ENCODE peak calls at places on chromosomes 3 and 15, in seven cellular contexts. Q is Kasumi-1, J is AG08396, I is RWPE1, Y is AG09319, E is heart left ventricle, B is neural progenitor cell. L is an unnamed sample.

GRCh38 chr3:146658841-146659240 is 53.7 kb upstream of the PLSCR5 start:
- DNase-seq in B (no peak), Q (no peak), Y (no peak), J (no peak), I (no peak), E (no peak), L (no peak)

GRCh38 chr15:78740904-78741274 is 70.4 kb downstream of the ADAMTS7 start:
- DNase-seq in I (no peak), Y (no peak), J (no peak), E (no peak), B (no peak), Q (no peak), L (no peak)

GRCh38 chr15:55673287-55673686 is 69.7 kb downstream of the PRTG start:
- DNase-seq in Y (no peak), J (no peak), E (no peak), I (no peak), B (no peak), Q (no peak), L (no peak)

GRCh38 chr3:69866988-69867720 is 127.9 kb downstream of the MITF start:
- DNase-seq in I (peak), E (no peak), Y (no peak), B (no peak), J (no peak), Q (no peak), L (no peak)

GRCh38 chr3:115019900-115020299 is 127.2 kb downstream of the ZBTB20 start:
- DNase-seq in E (no peak), I (no peak), J (no peak), B (no peak), Y (no peak), Q (no peak), L (no peak)

GRCh38 chr3:12741205-12741604 is 17.9 kb downstream of the TMEM40 start:
- DNase-seq in Y (no peak), J (no peak), I (no peak), Q (no peak), E (peak), B (no peak), L (no peak)

GRCh38 chr3:127678315-127678599 is 5.5 kb downstream of the ABTB1 start:
- DNase-seq in J (no peak), Y (no peak), I (no peak), E (no peak), B (no peak), Q (no peak), L (no peak)

GRCh38 chr3:53159415-53160135 is 1.4 kb upstream of the PRKCD start:
- DNase-seq in I (no peak), B (peak), Y (no peak), Q (no peak), E (peak), J (no peak), L (peak)

GRCh38 chr15:73317651-73318462 is 50.9 kb downstream of the HCN4 start:
- DNase-seq in J (no peak), Q (no peak), I (no peak), Y (no peak), E (no peak), B (no peak), L (no peak)

GRCh38 chr3:127722928-127723603 is 50.3 kb downstream of the ABTB1 start:
- DNase-seq in Q (no peak), E (peak), Y (no peak), J (no peak), I (no peak), B (peak), L (no peak)

GRCh38 chr3:46851364-46852328 is 11.6 kb downstream of the MYL3 start:
- DNase-seq in J (no peak), Y (no peak), E (peak), B (no peak), I (no peak), Q (no peak), L (no peak)

GRCh38 chr3:9879830-9880549 is at the start of gene CIDEC:
- DNase-seq in E (no peak), I (no peak), B (no peak), Q (no peak), Y (no peak), J (no peak), L (no peak)

GRCh38 chr3:123993818-123994217 is 1.9 kb upstream of the ROPN1 start:
- DNase-seq in E (no peak), B (no peak), Q (no peak), I (no peak), J (no peak), Y (no peak), L (no peak)

GRCh38 chr3:9024341-9024740 is 61.1 kb upstream of the RAD18 start:
- DNase-seq in Q (no peak), B (no peak), I (no peak), J (no peak), Y (no peak), E (no peak), L (no peak)

GRCh38 chr3:194686414-194686815 is 732 bp downstream of the FAM43A start:
- DNase-seq in I (no peak), Q (no peak), B (no peak), Y (no peak), J (peak), E (no peak), L (no peak)

GRCh38 chr3:76497636-76498035 is 542.3 kb upstream of the ROBO2 start:
- DNase-seq in B (peak), E (no peak), J (peak), I (peak), Y (no peak), Q (no peak), L (no peak)

GRCh38 chr3:17554078-17554477 is 188.4 kb downstream of the TBC1D5 start:
- DNase-seq in E (no peak), J (no peak), Q (no peak), I (no peak), Y (no peak), B (no peak), L (no peak)

GRCh38 chr3:194322701-194323174 is 28.4 kb downstream of the CPN2 start:
- DNase-seq in I (peak), J (peak), Y (no peak), E (no peak), Q (no peak), B (no peak), L (peak)

GRCh38 chr15:98071786-98072185 is 111.3 kb downstream of the ARRDC4 start:
- DNase-seq in E (no peak), J (no peak), Y (no peak), Q (no peak), I (no peak), B (no peak), L (no peak)

GRCh38 chr3:161069441-161070251 is 35.5 kb downstream of the B3GALNT1 start:
- DNase-seq in E (no peak), Y (peak), B (no peak), Q (peak), J (peak), I (peak), L (no peak)

GRCh38 chr15:41128174-41128902 is 12.3 kb upstream of the INO80 start:
- DNase-seq in J (no peak), E (no peak), Y (no peak), B (no peak), Q (no peak), I (no peak), L (no peak)

GRCh38 chr15:65209701-65210643 is 1.3 kb downstream of the CILP start:
- DNase-seq in B (peak), Y (no peak), E (peak), J (no peak), I (no peak), Q (no peak), L (no peak)

GRCh38 chr3:118548434-118548833 is 486.2 kb downstream of the IGSF11 start:
- DNase-seq in J (no peak), E (no peak), Y (no peak), Q (no peak), B (no peak), I (peak), L (no peak)

GRCh38 chr15:88375234-88375926 is 91.8 kb downstream of the MRPL46 start:
- DNase-seq in Q (no peak), J (peak), B (peak), E (no peak), I (peak), Y (peak), L (no peak)

GRCh38 chr3:120350431-120350941 is 1.3 kb upstream of the LRRC58 start:
- DNase-seq in Q (no peak), B (no peak), E (no peak), I (peak), Y (no peak), J (peak), L (peak)

GRCh38 chr15:77266708-77267387 is 153.1 kb downstream of the PEAK1 start:
- DNase-seq in B (peak), I (no peak), Q (no peak), J (no peak), E (no peak), Y (peak), L (peak)

GRCh38 chr15:39786444-39787056 is 3.9 kb upstream of the FSIP1 start:
- DNase-seq in B (peak), J (peak), Y (no peak), E (no peak), Q (peak), I (peak), L (peak)

GRCh38 chr3:30607032-30607833 is 832 bp downstream of the TGFBR2 start:
- DNase-seq in Y (no peak), E (peak), I (peak), J (peak), Q (peak), B (peak), L (no peak)

GRCh38 chr3:9940746-9941145 is 7.1 kb downstream of the CRELD1 start:
- DNase-seq in J (no peak), Q (no peak), Y (no peak), B (no peak), E (no peak), I (no peak), L (no peak)

GRCh38 chr3:35659808-35660207 is 20.5 kb downstream of the ARPP21 start:
- DNase-seq in Y (no peak), E (no peak), J (no peak), Q (peak), I (no peak), B (peak), L (peak)

GRCh38 chr3:118793176-118793575 is 241.5 kb downstream of the IGSF11 start:
- DNase-seq in I (no peak), B (no peak), E (no peak), J (no peak), Q (no peak), Y (no peak), L (no peak)

GRCh38 chr15:98859149-98859548 is 148.4 kb downstream of the PGPEP1L start:
- DNase-seq in J (no peak), Y (no peak), Q (no peak), E (no peak), I (no peak), B (no peak), L (no peak)

GRCh38 chr3:107831590-107831989 is 259.2 kb downstream of the CD47 start:
- DNase-seq in Q (no peak), Y (no peak), J (no peak), B (no peak), I (no peak), E (no peak), L (no peak)

GRCh38 chr3:635393-635792 is 438.8 kb downstream of the CHL1 start:
- DNase-seq in Q (no peak), I (no peak), Y (no peak), E (no peak), B (no peak), J (no peak), L (no peak)

GRCh38 chr15:51759557-51760070 is 8.2 kb downstream of the TMOD2 start:
- DNase-seq in Q (peak), I (no peak), B (peak), E (peak), Y (peak), J (peak), L (no peak)

GRCh38 chr15:73712107-73712506 is 27.9 kb downstream of the CD276 start:
- DNase-seq in E (peak), J (no peak), I (no peak), Y (no peak), B (peak), Q (no peak), L (no peak)

GRCh38 chr3:119497824-119498187 is 541 bp upstream of the TIMMDC1 start:
- DNase-seq in Y (no peak), I (peak), E (no peak), B (peak), Q (no peak), J (peak), L (peak)

GRCh38 chr3:37240170-37240945 is 66.0 kb upstream of the LRRFIP2 start:
- DNase-seq in I (no peak), J (no peak), Q (no peak), Y (no peak), E (no peak), B (no peak), L (no peak)

GRCh38 chr3:39981547-39982184 is 172.3 kb downstream of the MYRIP start:
- DNase-seq in J (no peak), E (no peak), Y (no peak), B (no peak), I (no peak), Q (peak), L (no peak)